ENCODE peak calls at places on chromosomes 2 and 18, in eight cellular contexts. X, U, O, Z, Y, V, A and T are unnamed samples. For H3K4me1, the result is how much of the 10 kb centered on the place peaks cover.

GRCh38 chr2:207734264-207734635 is 22.8 kb downstream of the CCNYL1 start:
- DNase-seq in X (no peak), U (no peak), O (no peak), Z (peak), Y (no peak), V (no peak), A (peak), T (no peak)

GRCh38 chr18:9838144-9838877 is 47.5 kb upstream of the TXNDC2 start:
- DNase-seq in X (peak), U (no peak), O (no peak), Z (no peak), Y (peak), V (no peak), A (no peak), T (no peak)

GRCh38 chr18:31100598-31101147 is 1.5 kb downstream of the DSC2 start:
- DNase-seq in X (peak), U (no peak), O (no peak), Z (no peak), Y (peak), V (no peak), A (no peak), T (no peak)

GRCh38 chr2:34910018-34910417 is 1310.9 kb upstream of the FAM98A start:
- DNase-seq in X (no peak), U (no peak), O (no peak), Z (no peak), Y (no peak), V (no peak), A (no peak), T (no peak)

GRCh38 chr2:199144036-199144435 is 313.7 kb downstream of the SATB2 start:
- DNase-seq in X (no peak), U (no peak), O (no peak), Z (no peak), Y (no peak), V (no peak), A (no peak), T (no peak)

GRCh38 chr2:50491541-50492114 is 540.3 kb downstream of the NRXN1 start:
- DNase-seq in X (peak), U (no peak), O (no peak), Z (peak), Y (no peak), V (no peak), A (peak), T (no peak)

GRCh38 chr2:192124576-192124975 is 70.2 kb downstream of the TMEFF2 start:
- DNase-seq in X (no peak), U (no peak), O (no peak), Z (no peak), Y (no peak), V (no peak), A (peak), T (no peak)

GRCh38 chr2:236496311-236496710 is 73.3 kb upstream of the ACKR3 start:
- DNase-seq in X (no peak), U (no peak), O (no peak), Z (no peak), Y (no peak), V (no peak), A (no peak), T (no peak)

GRCh38 chr18:67135981-67136380 is 380.5 kb downstream of the DSEL start:
- DNase-seq in X (no peak), U (no peak), O (no peak), Z (no peak), Y (no peak), V (no peak), A (peak), T (no peak)

GRCh38 chr2:135840601-135841000 is 3.6 kb upstream of the LCT start:
- DNase-seq in X (no peak), U (no peak), O (no peak), Z (no peak), Y (no peak), V (no peak), A (no peak), T (no peak)

GRCh38 chr2:121649402-121649651 is at the start of gene CLASP1:
- DNase-seq in X (peak), U (peak), O (peak), Z (peak), Y (peak), V (peak), A (peak), T (peak)
- H3K4me1 ChIP-seq in X (under half), U (under half), O (under half), Z (under half), Y (half or more), V (under half), A (under half), T (under half)

GRCh38 chr18:60905699-60906098 is 427.5 kb upstream of the CDH20 start:
- DNase-seq in X (no peak), U (no peak), O (no peak), Z (no peak), Y (no peak), V (no peak), A (no peak), T (no peak)
- H3K4me1 ChIP-seq in X (under half), U (under half), O (under half), Z (under half), Y (under half), V (under half), A (under half), T (under half)

GRCh38 chr2:134231965-134232340 is 21.9 kb upstream of the MGAT5 start:
- DNase-seq in X (no peak), U (no peak), O (no peak), Z (no peak), Y (no peak), V (no peak), A (peak), T (no peak)

GRCh38 chr2:134232868-134233732 is 20.8 kb upstream of the MGAT5 start:
- DNase-seq in X (no peak), U (no peak), O (no peak), Z (peak), Y (no peak), V (no peak), A (peak), T (no peak)

GRCh38 chr2:134234535-134234934 is 19.3 kb upstream of the MGAT5 start:
- DNase-seq in X (peak), U (no peak), O (no peak), Z (peak), Y (no peak), V (no peak), A (no peak), T (no peak)

GRCh38 chr2:134232461-134232860 is 21.4 kb upstream of the MGAT5 start:
- DNase-seq in X (no peak), U (no peak), O (no peak), Z (peak), Y (no peak), V (no peak), A (no peak), T (no peak)

DNA sequence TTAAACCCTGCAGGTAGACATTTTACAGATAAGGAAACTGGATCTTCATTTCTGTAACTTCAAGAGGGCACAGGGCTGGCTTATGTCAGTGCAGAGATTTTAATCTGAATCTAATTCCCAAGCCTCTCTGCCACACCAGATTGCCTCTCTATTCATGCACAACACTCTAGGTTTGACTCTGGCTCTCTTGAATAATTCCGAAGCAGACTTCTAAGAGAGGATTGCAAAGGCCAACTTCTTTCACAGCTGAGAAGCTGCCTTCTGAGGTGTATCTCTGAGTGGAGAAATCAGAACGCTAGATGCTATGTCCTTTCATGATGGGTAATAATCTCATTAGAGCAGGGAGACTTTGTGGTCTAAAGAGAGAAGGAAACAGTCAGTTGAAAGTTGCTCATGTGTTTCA is 20.1 kb upstream of the MGAT5 start:
- DNase-seq in X (no peak), U (no peak), O (no peak), Z (peak), Y (no peak), V (no peak), A (no peak), T (no peak)
- H3K4me1 ChIP-seq in X (under half), U (under half), O (under half), Z (half or more), Y (half or more), V (under half), A (under half), T (under half)

DNA sequence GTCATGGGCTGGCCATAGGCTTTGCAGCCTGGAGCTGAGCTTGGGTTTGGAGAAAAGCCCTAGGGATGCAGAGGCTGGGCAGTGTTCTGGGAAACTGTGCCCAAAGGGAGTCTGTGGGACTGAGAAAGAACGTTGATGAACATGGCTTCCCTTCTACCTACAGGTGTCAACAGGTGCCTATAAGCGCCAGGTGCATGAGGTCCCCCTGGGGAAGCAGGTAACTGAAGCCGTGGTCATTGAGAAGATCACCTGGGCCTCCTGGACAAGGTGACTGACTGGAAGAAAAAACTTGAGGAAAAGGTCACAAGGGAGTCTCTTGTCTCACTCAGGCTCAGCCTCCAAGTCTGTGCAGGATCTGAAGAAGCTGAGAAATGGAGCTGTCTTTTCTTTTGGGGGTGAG is 83.4 kb downstream of the RTN4 start:
- DNase-seq in X (no peak), U (no peak), O (no peak), Z (no peak), Y (no peak), V (no peak), A (no peak), T (no peak)
- H3K4me1 ChIP-seq in X (under half), U (under half), O (under half), Z (under half), Y (under half), V (half or more), A (under half), T (under half)

GRCh38 chr2:223936862-223937326 is 8.2 kb downstream of the WDFY1 start:
- DNase-seq in X (no peak), U (no peak), O (no peak), Z (no peak), Y (no peak), V (no peak), A (no peak), T (no peak)

GRCh38 chr2:223937535-223937934 is 7.6 kb downstream of the WDFY1 start:
- DNase-seq in X (no peak), U (no peak), O (no peak), Z (no peak), Y (no peak), V (no peak), A (no peak), T (no peak)

GRCh38 chr2:223933098-223933800 is 11.9 kb downstream of the WDFY1 start:
- DNase-seq in X (no peak), U (no peak), O (no peak), Z (no peak), Y (no peak), V (no peak), A (no peak), T (no peak)

GRCh38 chr2:223934870-223935269 is 10.3 kb downstream of the WDFY1 start:
- DNase-seq in X (no peak), U (no peak), O (no peak), Z (no peak), Y (no peak), V (no peak), A (no peak), T (no peak)

DNA sequence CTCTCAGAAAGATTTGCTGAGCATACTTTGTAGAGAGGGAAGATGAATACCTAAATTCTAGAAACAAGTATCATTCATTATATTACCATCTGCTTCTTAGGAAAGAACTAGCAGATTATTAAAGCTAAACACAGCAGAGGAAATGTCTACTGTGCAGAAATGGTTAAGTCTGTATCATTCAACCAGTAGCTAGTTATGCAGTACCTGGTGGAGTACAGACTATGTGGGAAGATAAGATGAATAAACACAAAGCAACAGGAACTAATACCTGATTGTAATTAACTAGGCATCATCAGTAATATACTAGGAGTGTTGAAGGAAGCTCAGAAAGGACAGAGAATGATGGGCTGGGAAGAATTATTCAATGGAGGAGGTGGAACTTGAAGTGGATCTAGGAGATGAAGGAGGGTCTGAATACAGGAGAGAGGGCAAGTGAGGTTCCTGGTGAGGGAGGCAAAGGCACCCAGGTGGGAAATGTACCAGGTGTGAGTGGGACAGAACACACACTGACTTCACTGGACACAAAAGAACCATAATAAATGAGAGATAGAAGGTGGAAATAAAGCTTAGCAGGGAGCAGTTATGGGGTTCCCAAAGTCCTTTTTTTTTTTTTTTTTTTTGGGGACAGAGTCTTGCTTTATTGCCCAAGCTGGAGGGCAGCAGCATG is 9.5 kb downstream of the WDFY1 start:
- DNase-seq in X (peak), U (no peak), O (no peak), Z (no peak), Y (no peak), V (no peak), A (no peak), T (no peak)
- H3K4me1 ChIP-seq in X (half or more), U (under half), O (under half), Z (under half), Y (half or more), V (half or more), A (under half), T (under half)

GRCh38 chr2:20614201-20615045 is 36.5 kb downstream of the HS1BP3 start:
- DNase-seq in X (peak), U (peak), O (peak), Z (peak), Y (no peak), V (peak), A (peak), T (peak)

GRCh38 chr2:20612835-20613341 is 38.0 kb downstream of the HS1BP3 start:
- DNase-seq in X (no peak), U (no peak), O (peak), Z (no peak), Y (no peak), V (no peak), A (no peak), T (no peak)

GRCh38 chr2:20615046-20615465 is 35.8 kb downstream of the HS1BP3 start:
- DNase-seq in X (no peak), U (peak), O (no peak), Z (no peak), Y (no peak), V (peak), A (no peak), T (no peak)

GRCh38 chr2:20611844-20612356 is 39.0 kb downstream of the HS1BP3 start:
- DNase-seq in X (no peak), U (no peak), O (no peak), Z (no peak), Y (no peak), V (no peak), A (no peak), T (no peak)

DNA sequence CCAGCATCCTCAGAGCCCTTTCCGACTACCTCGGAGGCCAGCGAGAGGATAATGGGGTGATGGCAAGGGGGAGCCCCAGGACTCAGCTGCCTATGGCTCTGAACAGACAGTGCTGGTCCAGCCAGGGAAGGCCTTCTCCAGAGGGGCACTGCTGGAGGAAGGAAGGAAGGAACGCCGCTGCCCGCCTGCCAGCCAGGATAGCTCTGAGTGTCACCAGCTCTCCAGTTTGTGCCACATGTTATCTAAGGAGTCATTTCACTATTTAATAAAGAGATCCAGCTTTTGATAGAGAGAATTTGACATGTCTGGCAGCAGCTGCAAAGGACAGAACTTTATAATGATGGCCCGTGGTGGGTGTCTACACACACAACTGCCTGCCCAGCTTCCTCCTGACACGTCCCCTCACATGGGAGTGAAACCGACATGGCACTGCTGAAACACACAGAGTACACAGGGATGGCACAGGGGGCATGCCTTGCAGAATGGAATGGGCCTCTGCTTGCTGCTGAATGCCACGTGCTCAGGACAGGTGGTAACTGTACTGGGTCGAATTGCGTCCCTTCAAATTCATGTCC is 37.5 kb downstream of the HS1BP3 start:
- DNase-seq in X (peak), U (peak), O (peak), Z (no peak), Y (peak), V (peak), A (no peak), T (no peak)
- H3K4me1 ChIP-seq in X (half or more), U (under half), O (half or more), Z (under half), Y (half or more), V (half or more), A (under half), T (under half)

GRCh38 chr18:48838166-48838775 is 112.5 kb downstream of the SMAD7 start:
- DNase-seq in X (no peak), U (no peak), O (no peak), Z (no peak), Y (no peak), V (no peak), A (no peak), T (no peak)

GRCh38 chr18:48840491-48840877 is 110.3 kb downstream of the SMAD7 start:
- DNase-seq in X (no peak), U (no peak), O (no peak), Z (no peak), Y (no peak), V (no peak), A (no peak), T (peak)

GRCh38 chr18:48839819-48840490 is 110.8 kb downstream of the SMAD7 start:
- DNase-seq in X (no peak), U (no peak), O (no peak), Z (no peak), Y (no peak), V (no peak), A (no peak), T (no peak)

GRCh38 chr18:48837676-48838075 is 113.1 kb downstream of the SMAD7 start:
- DNase-seq in X (no peak), U (peak), O (peak), Z (no peak), Y (no peak), V (no peak), A (no peak), T (no peak)

GRCh38 chr18:48838921-48839818 is 111.6 kb downstream of the SMAD7 start:
- DNase-seq in X (no peak), U (no peak), O (no peak), Z (no peak), Y (no peak), V (no peak), A (peak), T (no peak)
- H3K4me1 ChIP-seq in X (under half), U (under half), O (under half), Z (under half), Y (half or more), V (under half), A (under half), T (under half)

DNA sequence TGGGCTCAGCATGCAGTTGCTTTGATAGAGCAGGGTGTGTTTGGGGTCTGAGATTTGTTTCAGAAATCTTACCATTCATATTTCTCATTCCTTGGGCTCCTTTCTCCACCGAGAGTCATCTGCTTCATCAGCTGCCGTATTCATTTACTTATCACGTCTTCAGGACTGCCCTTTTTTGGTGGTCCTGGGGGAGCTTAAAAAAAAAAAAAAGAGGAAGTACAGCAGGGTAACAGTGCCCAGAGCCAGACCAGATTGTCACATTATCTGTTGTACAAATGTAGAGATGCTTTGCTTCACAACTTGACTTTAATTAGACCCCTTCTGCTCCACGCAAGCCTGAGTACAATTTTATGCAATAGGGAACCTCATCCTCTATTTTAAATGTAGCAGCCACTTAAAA is 128.3 kb downstream of the PRPF40A start:
- DNase-seq in X (no peak), U (no peak), O (no peak), Z (no peak), Y (no peak), V (no peak), A (no peak), T (no peak)
- H3K4me1 ChIP-seq in X (under half), U (under half), O (under half), Z (under half), Y (under half), V (under half), A (under half), T (under half)

DNA sequence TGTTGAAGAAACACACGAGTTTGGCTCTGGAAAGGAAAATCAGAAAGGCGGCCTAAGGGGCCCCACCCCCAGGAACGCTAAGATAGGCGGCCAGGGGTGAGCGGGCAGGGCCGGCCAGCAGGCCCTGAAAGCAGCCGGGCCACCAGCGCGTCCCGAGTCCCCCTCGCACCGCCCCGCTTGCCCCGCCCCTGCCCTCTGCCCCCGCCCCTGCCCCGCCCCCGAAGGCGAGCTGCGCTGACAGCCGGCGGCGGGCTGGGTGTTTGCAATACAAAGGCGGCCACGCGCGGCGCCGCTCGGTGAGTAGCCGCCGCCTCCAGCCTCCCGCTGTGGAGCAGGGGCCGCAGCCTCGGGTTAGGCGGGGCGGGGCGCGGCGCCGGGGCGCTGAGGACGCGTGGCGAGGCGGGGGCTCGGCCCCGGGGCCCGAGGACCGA is at the start of gene LPIN1:
- DNase-seq in X (peak), U (peak), O (peak), Z (peak), Y (peak), V (peak), A (peak), T (peak)
- H3K4me1 ChIP-seq in X (half or more), U (under half), O (half or more), Z (half or more), Y (half or more), V (half or more), A (half or more), T (under half)